ENCODE peak calls at places on chromosomes 4 and X, in four cellular contexts. D is Peyer's patch, S is IMR-90, G is thoracic aorta. Y is an unnamed sample. For H3K9me3, the result is how much of the 10 kb centered on the place peaks cover.

GRCh38 chrX:130296743-130297142 is 28.0 kb upstream of the ZNF280C start:
- DNase-seq in D (no peak), S (peak), G (no peak), Y (no peak)

GRCh38 chrX:45769919-45770582 is 569.4 kb upstream of the DIPK2B start:
- DNase-seq in D (peak), S (peak), G (peak), Y (no peak)

GRCh38 chr4:140996757-140997156 is 136.5 kb downstream of the RNF150 start:
- DNase-seq in D (no peak), S (peak), G (no peak), Y (no peak)

GRCh38 chrX:55489315-55490009 is at the start of gene USP51:
- DNase-seq in D (peak), S (peak), G (no peak), Y (no peak)

GRCh38 chrX:100410083-100410590 is at the start of gene PCDH19:
- DNase-seq in D (no peak), S (peak), G (no peak), Y (no peak)

GRCh38 chr4:2353222-2354107 is 65.0 kb downstream of the ZFYVE28 start:
- DNase-seq in D (no peak), S (no peak), G (no peak), Y (no peak)

GRCh38 chr4:24126776-24127175 is 236.9 kb upstream of the PPARGC1A start:
- DNase-seq in D (no peak), S (no peak), G (no peak), Y (no peak)

GRCh38 chr4:140893939-140894338 is 137.8 kb upstream of the TBC1D9 start:
- DNase-seq in D (no peak), S (peak), G (no peak), Y (no peak)

GRCh38 chr4:10384974-10385373 is 72.3 kb downstream of the ZNF518B start:
- DNase-seq in D (no peak), S (no peak), G (no peak), Y (no peak)

GRCh38 chr4:182837831-182838230 is 79.4 kb downstream of the DCTD start:
- DNase-seq in D (no peak), S (no peak), G (no peak), Y (no peak)

DNA sequence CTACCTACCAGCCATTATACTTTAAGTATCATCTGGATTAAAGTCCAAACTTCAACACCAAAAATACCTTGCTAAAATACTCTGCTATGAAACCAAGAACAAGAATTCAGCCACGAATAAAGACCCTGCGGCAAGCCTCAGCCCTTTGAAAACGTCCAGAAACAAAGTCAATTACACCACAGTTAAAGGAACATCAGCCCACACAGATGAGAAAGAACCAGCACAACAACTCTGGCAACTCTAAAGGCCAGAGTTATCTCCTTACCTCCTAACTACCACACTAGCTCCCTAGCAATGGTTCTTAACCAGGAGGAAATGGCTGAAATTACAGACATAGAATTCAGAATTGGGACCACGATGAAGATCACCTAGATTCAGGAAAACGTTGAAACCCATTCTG is 23.4 kb downstream of the ABCB7 start:
- DNase-seq in D (no peak), S (no peak), G (no peak), Y (no peak)
- H3K9me3 ChIP-seq in D (under half), S (under half), G (under half), Y (under half)

GRCh38 chr4:98386-98785 is 25.9 kb upstream of the ZNF718 start:
- DNase-seq in D (no peak), S (no peak), G (no peak), Y (no peak)

GRCh38 chr4:99863-100262 is 24.4 kb upstream of the ZNF718 start:
- DNase-seq in D (no peak), S (no peak), G (no peak), Y (no peak)
- H3K9me3 ChIP-seq in D (half or more), S (under half), G (half or more), Y (under half)

DNA sequence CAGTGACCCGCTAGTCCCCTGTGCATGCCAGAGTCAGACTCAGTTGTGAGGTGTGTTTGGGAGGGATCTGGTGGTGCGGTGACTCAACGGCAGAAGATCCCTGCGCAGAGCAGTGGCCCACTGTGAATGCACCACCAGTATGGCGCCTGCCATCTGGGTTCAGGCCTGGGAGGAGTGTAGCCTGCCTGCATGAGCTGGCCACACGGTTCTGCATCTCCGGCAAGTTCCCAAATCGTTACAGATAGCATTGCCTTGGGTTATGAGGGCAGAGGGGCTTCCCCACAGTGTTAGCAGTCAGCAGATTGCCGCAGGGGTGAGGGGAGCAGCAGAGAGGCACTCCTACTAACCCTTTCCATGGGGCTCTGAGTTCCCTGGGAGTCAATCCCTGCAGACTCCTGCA is 629.6 kb downstream of the TLL1 start:
- DNase-seq in D (no peak), S (no peak), G (no peak), Y (no peak)
- H3K9me3 ChIP-seq in D (under half), S (under half), G (under half), Y (under half)

GRCh38 chrX:66677430-66677829 is 38.6 kb upstream of the EDA2R start:
- DNase-seq in D (no peak), S (peak), G (no peak), Y (no peak)

GRCh38 chrX:66684196-66684595 is 45.3 kb upstream of the EDA2R start:
- DNase-seq in D (no peak), S (no peak), G (no peak), Y (no peak)

GRCh38 chrX:66676413-66676812 is 37.5 kb upstream of the EDA2R start:
- DNase-seq in D (no peak), S (peak), G (no peak), Y (no peak)

GRCh38 chrX:66676990-66677389 is 38.1 kb upstream of the EDA2R start:
- DNase-seq in D (no peak), S (peak), G (no peak), Y (no peak)

GRCh38 chrX:66680451-66680850 is 41.6 kb upstream of the EDA2R start:
- DNase-seq in D (no peak), S (peak), G (no peak), Y (no peak)
- H3K9me3 ChIP-seq in D (under half), S (under half), G (under half), Y (under half)

GRCh38 chrX:10121787-10122186 is 35.0 kb upstream of the CLCN4 start:
- DNase-seq in D (peak), S (no peak), G (no peak), Y (no peak)
- H3K9me3 ChIP-seq in D (under half), S (under half), G (under half), Y (under half)

GRCh38 chr4:771464-771863 is 54.5 kb downstream of the CPLX1 start:
- DNase-seq in D (no peak), S (no peak), G (no peak), Y (no peak)

GRCh38 chr4:768076-768475 is 57.9 kb downstream of the CPLX1 start:
- DNase-seq in D (no peak), S (no peak), G (no peak), Y (no peak)

GRCh38 chr4:770022-770421 is 55.9 kb downstream of the CPLX1 start:
- DNase-seq in D (no peak), S (peak), G (no peak), Y (no peak)

GRCh38 chr4:768995-769394 is 56.9 kb downstream of the CPLX1 start:
- DNase-seq in D (no peak), S (no peak), G (no peak), Y (no peak)

DNA sequence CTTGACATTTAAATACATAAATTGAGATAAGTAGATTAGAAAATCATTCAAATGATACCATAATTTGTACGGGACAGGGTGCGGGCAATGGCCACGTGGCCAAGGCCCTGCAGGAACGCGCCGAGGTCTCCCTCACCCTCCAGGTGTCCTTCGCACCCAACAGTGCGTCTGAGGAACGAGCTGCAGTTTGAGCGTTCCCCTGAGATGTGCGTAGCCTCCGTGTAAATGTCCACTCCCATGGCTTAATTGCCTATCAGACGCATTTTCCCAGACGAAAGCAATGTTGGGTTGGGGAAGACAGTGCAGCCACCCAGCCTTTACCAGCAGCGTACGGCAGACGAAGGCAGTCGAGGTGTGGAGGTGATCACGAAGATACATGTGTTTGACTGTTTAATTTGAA is 56.4 kb downstream of the CPLX1 start:
- DNase-seq in D (no peak), S (no peak), G (no peak), Y (no peak)
- H3K9me3 ChIP-seq in D (under half), S (under half), G (under half), Y (under half)

DNA sequence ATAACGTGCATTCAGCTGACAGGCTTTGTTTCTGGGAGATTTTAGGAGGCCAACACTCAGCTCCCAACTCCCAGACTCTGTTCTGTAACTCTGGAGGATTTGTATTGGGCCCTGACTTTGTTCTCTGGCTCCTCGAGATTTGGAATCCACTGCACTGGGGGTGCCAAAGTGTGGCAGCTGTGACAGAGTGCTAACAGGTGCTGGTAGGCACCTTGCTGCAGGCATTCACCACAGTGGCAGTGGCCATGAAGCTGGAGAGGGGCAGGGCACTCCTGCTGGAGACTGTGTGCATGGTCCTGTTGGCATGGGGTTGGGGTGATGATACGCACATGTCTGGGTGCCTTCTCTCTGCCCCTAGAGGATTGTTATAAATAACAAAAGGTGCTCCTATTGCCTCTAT is 1094.9 kb upstream of the SLIT2 start:
- DNase-seq in D (no peak), S (no peak), G (no peak), Y (no peak)
- H3K9me3 ChIP-seq in D (under half), S (under half), G (under half), Y (under half)

Y was measured in iPS DF 6.9.